ENCODE peak calls at places on chromosomes 1 and 21, in four cellular contexts. L is GM03348; B is naive thymus-derived CD4-positive, alpha-beta T cell; Y is OCI-LY7. R is an unnamed sample.

GRCh38 chr1:224217655-224218615 is 34.9 kb downstream of the DEGS1 start:
- DNase-seq in L (no peak), B (no peak), Y (no peak), R (no peak)

GRCh38 chr21:42148584-42148983 is 70.4 kb upstream of the ABCG1 start:
- DNase-seq in L (no peak), B (no peak), Y (no peak), R (no peak)

GRCh38 chr1:91900538-91900937 is 14.6 kb upstream of the TGFBR3 start:
- DNase-seq in L (peak; percentile 74), B (no peak), Y (no peak), R (no peak)

GRCh38 chr1:234605983-234606730 is 3.8 kb downstream of the IRF2BP2 start:
- DNase-seq in L (no peak), B (no peak), Y (peak; percentile 30), R (no peak)

GRCh38 chr1:156149374-156150106 is 3.8 kb upstream of the SEMA4A start:
- DNase-seq in L (no peak), B (no peak), Y (peak; percentile 91), R (peak; percentile 28)

GRCh38 chr1:7795406-7795805 is 11.3 kb downstream of the PER3 start:
- DNase-seq in L (no peak), B (no peak), Y (no peak), R (no peak)

GRCh38 chr21:39696620-39697019 is 48.4 kb upstream of the IGSF5 start:
- DNase-seq in L (no peak), B (no peak), Y (no peak), R (no peak)

GRCh38 chr1:91600431-91601330 is 100.0 kb downstream of the CDC7 start:
- DNase-seq in L (no peak), B (no peak), Y (no peak), R (no peak)

GRCh38 chr1:86753700-86754099 is 49.3 kb downstream of the SH3GLB1 start:
- DNase-seq in L (no peak), B (no peak), Y (peak; percentile 65), R (no peak)

GRCh38 chr1:192489748-192490147 is 85.8 kb upstream of the RGS1 start:
- DNase-seq in L (peak; percentile 63), B (no peak), Y (peak; percentile 23), R (no peak)

GRCh38 chr1:40898434-40898900 is 36.3 kb upstream of the CITED4 start:
- DNase-seq in L (no peak), B (no peak), Y (no peak), R (no peak)

GRCh38 chr1:239730378-239730777 is 344.0 kb downstream of the CHRM3 start:
- DNase-seq in L (no peak), B (no peak), Y (no peak), R (no peak)

GRCh38 chr1:228013322-228014234 is 6.8 kb downstream of the WNT3A start:
- DNase-seq in L (no peak), B (peak; percentile 2), Y (no peak), R (no peak)

GRCh38 chr21:38167345-38167744 is 89.4 kb upstream of the KCNJ15 start:
- DNase-seq in L (no peak), B (no peak), Y (no peak), R (no peak)

GRCh38 chr1:2583871-2584341 is 2.7 kb upstream of the PRXL2B start:
- DNase-seq in L (no peak), B (no peak), Y (no peak), R (no peak)

GRCh38 chr21:14734191-14734590 is 188.1 kb upstream of the SAMSN1 start:
- DNase-seq in L (no peak), B (no peak), Y (no peak), R (no peak)

GRCh38 chr1:234998174-234998741 is 130.4 kb downstream of the TOMM20 start:
- DNase-seq in L (no peak), B (no peak), Y (no peak), R (no peak)